ENCODE peak calls at places on chromosomes 16 and 17, in seven cellular contexts. N is IMR-90, R is endothelial cell of umbilical vein, U is H9, J is HCT116, Q is GM23248, T is neuronal stem cell. E is an unnamed sample.

GRCh38 chr17:75183999-75184884 is 1.5 kb upstream of the SUMO2 start:
- DNase-seq in U (no peak), N (no peak), R (no peak), T (no peak), Q (no peak), J (no peak), E (no peak)

GRCh38 chr17:73323622-73324455 is 12.0 kb upstream of the CDC42EP4 start:
- DNase-seq in Q (peak; percentile 71), J (no peak), T (no peak), R (no peak), U (no peak), N (peak; percentile 58), E (no peak)

GRCh38 chr16:78926723-78927200 is 673.8 kb downstream of the MAF start:
- DNase-seq in U (no peak), J (no peak), R (no peak), N (no peak), Q (no peak), T (no peak), E (no peak)

GRCh38 chr17:41864837-41865595 is at the start of gene KLHL11:
- DNase-seq in Q (peak; percentile 98), J (peak; percentile 60), T (peak; percentile 87), R (peak; percentile 94), U (peak; percentile 97), N (peak; percentile 85), E (peak; percentile 97)

GRCh38 chr16:65667013-65667578 is 545.2 kb upstream of the CDH11 start:
- DNase-seq in Q (peak; percentile 42), N (peak; percentile 28), R (no peak), J (no peak), T (no peak), U (peak; percentile 51), E (peak; percentile 72)

GRCh38 chr17:4548721-4549531 is 6.3 kb downstream of the MYBBP1A start:
- DNase-seq in T (no peak), R (no peak), U (no peak), Q (no peak), J (no peak), N (peak; percentile 18), E (no peak)

GRCh38 chr16:9007177-9007794 is 43.6 kb upstream of the USP7 start:
- DNase-seq in R (no peak), T (no peak), U (no peak), Q (peak; percentile 52), J (no peak), N (peak; percentile 84), E (no peak)

GRCh38 chr16:31493506-31494125 is 10.7 kb downstream of the SLC5A2 start:
- DNase-seq in N (no peak), T (no peak), J (no peak), U (no peak), Q (no peak), R (no peak), E (no peak)

GRCh38 chr17:81511800-81512559 is 619 bp downstream of the ACTG1 start:
- DNase-seq in U (peak; percentile 27), Q (peak; percentile 84), T (no peak), J (no peak), N (no peak), R (peak; percentile 27), E (no peak)

GRCh38 chr17:46950615-46950996 is 27.6 kb downstream of the GOSR2 start:
- DNase-seq in U (peak; percentile 20), N (no peak), J (no peak), Q (no peak), R (no peak), T (no peak), E (no peak)

GRCh38 chr17:55172612-55173011 is 92.1 kb upstream of the HLF start:
- DNase-seq in N (no peak), J (no peak), T (no peak), U (no peak), Q (no peak), R (no peak), E (no peak)

GRCh38 chr16:56164636-56165035 is 26.7 kb upstream of the GNAO1 start:
- DNase-seq in R (no peak), J (no peak), U (no peak), Q (no peak), T (no peak), N (no peak), E (no peak)

GRCh38 chr16:67842509-67843342 is 606 bp downstream of the THAP11 start:
- DNase-seq in U (peak; percentile 68), N (peak; percentile 46), J (no peak), T (peak; percentile 50), Q (peak; percentile 75), R (peak; percentile 73), E (peak; percentile 83)

GRCh38 chr16:67841816-67842508 is at the start of gene THAP11:
- DNase-seq in Q (peak; percentile 99), N (peak; percentile 92), J (peak; percentile 91), R (peak; percentile 95), U (peak; percentile 97), T (peak; percentile 97), E (peak; percentile 98)

GRCh38 chr16:67844441-67844840 is 2.3 kb upstream of the NUTF2 start:
- DNase-seq in T (no peak), J (no peak), U (no peak), N (peak; percentile 51), R (no peak), Q (peak; percentile 57), E (peak; percentile 50)

GRCh38 chr16:67841198-67841815 is 813 bp upstream of the THAP11 start:
- DNase-seq in R (no peak), T (no peak), N (no peak), U (no peak), Q (no peak), J (no peak), E (no peak)

GRCh38 chr16:67843343-67843765 is 1.2 kb downstream of the THAP11 start:
- DNase-seq in U (no peak), N (peak; percentile 68), Q (peak; percentile 70), T (no peak), J (no peak), R (no peak), E (no peak)
- H2AFZ ChIP-seq in U (no peak overlapping the region), N (peak overlapping the region; percentile 100), Q (peak overlapping the region; percentile 97), T (peak overlapping the region; percentile 100), J (no peak overlapping the region), R (no peak overlapping the region), E (no peak overlapping the region)

GRCh38 chr16:81263470-81264200 is 25.1 kb downstream of the BCO1 start:
- DNase-seq in Q (peak; percentile 46), U (no peak), N (peak; percentile 45), J (no peak), T (no peak), R (peak; percentile 9), E (no peak)
- H3K4me1 ChIP-seq in Q (no peaks in the 10 kb centered on the region), U (no peaks in the 10 kb centered on the region), N (no peaks in the 10 kb centered on the region), J (peaks cover 17% of the 10 kb centered on the region), T (no peaks in the 10 kb centered on the region), R (no peaks in the 10 kb centered on the region), E (no peaks in the 10 kb centered on the region)

GRCh38 chr17:40558651-40559015 is 6.6 kb downstream of the CCR7 start:
- DNase-seq in T (no peak), R (no peak), U (no peak), J (no peak), Q (no peak), N (no peak), E (no peak)

GRCh38 chr17:40560592-40561293 is 4.5 kb downstream of the CCR7 start:
- DNase-seq in T (no peak), R (no peak), J (no peak), U (no peak), Q (peak; percentile 36), N (peak; percentile 57), E (no peak)

GRCh38 chr17:40559954-40560591 is 5.2 kb downstream of the CCR7 start:
- DNase-seq in R (peak; percentile 88), Q (peak; percentile 96), T (peak; percentile 86), J (peak; percentile 79), U (peak; percentile 96), N (peak; percentile 94), E (peak; percentile 91)

GRCh38 chr17:40558300-40558584 is 7.0 kb downstream of the CCR7 start:
- DNase-seq in R (no peak), U (no peak), J (no peak), Q (no peak), N (no peak), T (no peak), E (no peak)

DNA sequence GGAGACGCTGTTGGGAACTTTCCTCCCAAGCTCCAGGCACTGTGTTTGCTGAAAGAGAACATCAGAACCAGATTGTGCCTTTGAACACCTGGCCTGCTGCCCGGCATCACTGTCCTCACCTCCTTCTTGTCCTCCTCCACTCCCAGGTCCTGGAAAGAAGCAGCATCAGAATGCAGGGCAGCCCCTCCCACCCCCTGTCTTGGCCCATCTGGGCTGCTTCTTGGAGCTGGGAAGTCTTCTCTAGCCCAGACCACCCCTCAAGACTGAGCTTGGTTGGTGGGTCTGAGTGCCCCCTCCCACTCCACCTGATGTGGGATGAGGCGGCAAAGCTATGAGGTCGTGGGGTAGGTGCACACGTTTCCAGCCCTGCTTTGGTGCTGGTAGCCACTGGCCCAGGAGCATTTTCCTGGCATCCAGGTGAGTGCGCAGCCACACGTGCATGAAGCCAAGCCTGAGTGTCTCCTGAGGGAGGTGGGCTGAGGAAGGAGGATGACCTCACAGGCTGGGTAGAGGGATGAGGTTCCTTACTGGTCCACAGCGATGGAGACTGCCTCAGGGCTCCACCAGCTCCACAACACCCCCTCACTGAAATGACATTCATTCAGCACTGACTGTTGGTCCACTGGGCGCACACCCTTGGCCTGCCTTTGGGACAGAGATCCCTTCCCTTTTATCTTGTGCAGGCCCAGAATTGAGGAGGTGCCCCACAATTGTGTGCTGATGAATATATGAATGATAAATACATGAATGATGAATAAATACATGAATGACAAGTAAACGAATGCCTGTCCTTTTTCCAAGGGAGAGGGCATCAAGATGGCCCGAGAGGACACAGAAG is 6.0 kb downstream of the CCR7 start:
- DNase-seq in T (no peak), U (peak; percentile 27), J (no peak), N (no peak), R (no peak), Q (peak; percentile 23), E (no peak)
- H2AFZ ChIP-seq in T (no peak overlapping the region), U (no peak overlapping the region), J (no peak overlapping the region), N (peak overlapping the region; percentile 0), R (no peak overlapping the region), Q (no peak overlapping the region), E (no peak overlapping the region)

GRCh38 chr16:2027024-2028010 is 615 bp downstream of the NHERF2 start:
- DNase-seq in Q (peak; percentile 72), N (peak; percentile 59), J (no peak), U (no peak), T (no peak), R (peak; percentile 57), E (peak; percentile 48)

GRCh38 chr16:2028146-2028545 is 1.4 kb downstream of the NHERF2 start:
- DNase-seq in Q (no peak), U (no peak), T (no peak), N (no peak), J (no peak), R (no peak), E (no peak)

GRCh38 chr16:2030036-2030435 is 3.3 kb downstream of the NHERF2 start:
- DNase-seq in T (no peak), U (no peak), J (no peak), R (no peak), Q (no peak), N (no peak), E (no peak)

GRCh38 chr16:2029350-2029749 is 2.6 kb downstream of the NHERF2 start:
- DNase-seq in T (no peak), U (no peak), J (no peak), Q (no peak), R (no peak), N (no peak), E (no peak)

DNA sequence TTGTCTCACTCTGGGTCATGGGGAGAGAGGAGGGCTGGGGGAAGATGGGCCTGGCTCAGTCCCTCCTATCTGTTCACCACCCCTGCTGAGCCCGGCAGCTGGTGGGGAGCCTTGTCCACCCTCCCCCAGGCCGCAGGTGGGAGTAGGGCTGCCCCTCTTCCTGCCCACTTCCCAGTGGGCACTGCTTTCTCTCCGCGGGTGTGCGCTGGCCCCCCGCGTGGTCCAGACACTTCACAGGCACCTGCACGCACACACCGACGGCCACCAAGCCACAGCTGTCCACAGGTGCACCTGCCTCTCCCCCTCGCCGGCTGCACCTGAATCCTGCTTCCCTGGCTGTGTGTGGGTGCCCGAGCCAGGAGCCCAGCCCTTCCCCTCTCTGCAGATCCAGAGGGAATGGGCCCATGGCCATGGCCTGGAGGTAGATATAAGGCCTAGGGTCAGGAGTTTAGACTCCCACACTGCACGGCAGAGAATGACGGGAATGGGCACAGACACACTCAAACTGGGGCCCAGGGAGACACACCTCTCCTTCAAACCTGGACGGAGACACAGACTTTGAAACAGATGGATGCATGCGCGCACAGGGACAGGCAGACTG is 2.0 kb downstream of the NHERF2 start:
- DNase-seq in T (no peak), R (no peak), U (no peak), J (no peak), N (no peak), Q (no peak), E (no peak)
- H3K4me1 ChIP-seq in T (peaks cover 10% of the 10 kb centered on the region), R (peaks cover 40% of the 10 kb centered on the region), U (no peaks in the 10 kb centered on the region), J (peaks cover 30% of the 10 kb centered on the region), N (peaks cover 29% of the 10 kb centered on the region), Q (peaks cover 11% of the 10 kb centered on the region), E (peaks cover 6% of the 10 kb centered on the region)